ENCODE peak calls at places on chromosomes 5 and 9, in eight cellular contexts. I is esophagus muscularis mucosa; L is WERI-Rb-1; J is heart left ventricle; V is CD8-positive, alpha-beta T cell; G is left ventricle myocardium inferior; X is astrocyte; W is uterus. Y is an unnamed sample. For H3K27me3, the result is how much of the 10 kb centered on the place peaks cover.

GRCh38 chr5:124868661-124869060 is 122.2 kb upstream of the ZNF608 start:
- DNase-seq in I (no peak), L (no peak), J (no peak), V (no peak), G (no peak), X (peak), W (no peak), Y (no peak)

GRCh38 chr9:126108240-126108639 is 218.4 kb upstream of the MVB12B start:
- DNase-seq in I (no peak), L (no peak), J (no peak), V (no peak), G (no peak), X (peak), W (no peak), Y (no peak)

GRCh38 chr9:101176384-101176783 is 147.9 kb downstream of the PLPPR1 start:
- DNase-seq in I (no peak), L (no peak), J (no peak), V (no peak), G (no peak), X (no peak), W (no peak), Y (no peak)

GRCh38 chr5:173791878-173792277 is 96.3 kb upstream of the CPEB4 start:
- DNase-seq in I (no peak), L (no peak), J (no peak), V (no peak), G (no peak), X (no peak), W (no peak), Y (no peak)

GRCh38 chr5:113487779-113488644 is at the start of gene MCC:
- DNase-seq in I (no peak), L (peak), J (peak), V (no peak), G (peak), X (peak), W (peak), Y (peak)

GRCh38 chr5:13567819-13568218 is 376.7 kb downstream of the DNAH5 start:
- DNase-seq in I (no peak), L (no peak), J (no peak), V (no peak), G (no peak), X (peak), W (no peak), Y (no peak)

GRCh38 chr5:126847318-126848221 is 70.6 kb downstream of the LMNB1 start:
- DNase-seq in I (peak), L (peak), J (no peak), V (no peak), G (no peak), X (no peak), W (no peak), Y (no peak)

GRCh38 chr5:105907016-105907415 is 1763.7 kb downstream of the EFNA5 start:
- DNase-seq in I (no peak), L (no peak), J (no peak), V (no peak), G (no peak), X (no peak), W (no peak), Y (no peak)

GRCh38 chr9:21110708-21111576 is 30.7 kb downstream of the IFNW1 start:
- DNase-seq in I (no peak), L (peak), J (no peak), V (no peak), G (no peak), X (peak), W (no peak), Y (no peak)

GRCh38 chr5:115594343-115595047 is 7.8 kb downstream of the TICAM2 start:
- DNase-seq in I (no peak), L (no peak), J (no peak), V (no peak), G (no peak), X (no peak), W (no peak), Y (no peak)

GRCh38 chr5:140664018-140664352 is 719 bp upstream of the WDR55 start:
- DNase-seq in I (no peak), L (no peak), J (no peak), V (no peak), G (no peak), X (no peak), W (no peak), Y (no peak)

GRCh38 chr5:25573691-25574090 is 928.9 kb upstream of the CDH10 start:
- DNase-seq in I (no peak), L (no peak), J (no peak), V (no peak), G (no peak), X (no peak), W (no peak), Y (no peak)

GRCh38 chr5:149550267-149550582 is 1.0 kb downstream of the CSNK1A1 start:
- DNase-seq in I (no peak), L (no peak), J (no peak), V (no peak), G (no peak), X (peak), W (no peak), Y (no peak)

GRCh38 chr5:65059681-65060598 is 291.2 kb downstream of the CWC27 start:
- DNase-seq in I (peak), L (no peak), J (no peak), V (no peak), G (no peak), X (peak), W (no peak), Y (no peak)

GRCh38 chr9:95381243-95381642 is 63.7 kb upstream of the FANCC start:
- DNase-seq in I (no peak), L (no peak), J (no peak), V (no peak), G (no peak), X (peak), W (no peak), Y (no peak)

GRCh38 chr5:9835121-9835770 is 205.1 kb upstream of the TAS2R1 start:
- DNase-seq in I (peak), L (peak), J (no peak), V (no peak), G (no peak), X (no peak), W (no peak), Y (no peak)

GRCh38 chr5:124932791-124933600 is 186.6 kb upstream of the ZNF608 start:
- DNase-seq in I (no peak), L (no peak), J (no peak), V (no peak), G (peak), X (peak), W (peak), Y (no peak)

GRCh38 chr9:105144076-105144475 is 100.4 kb upstream of the SLC44A1 start:
- DNase-seq in I (no peak), L (no peak), J (no peak), V (no peak), G (no peak), X (no peak), W (no peak), Y (no peak)

GRCh38 chr5:157484768-157485167 is 24.8 kb downstream of the NIPAL4 start:
- DNase-seq in I (no peak), L (no peak), J (peak), V (no peak), G (peak), X (no peak), W (no peak), Y (peak)

GRCh38 chr5:67350600-67351315 is 154.2 kb upstream of the CD180 start:
- DNase-seq in I (no peak), L (no peak), J (no peak), V (no peak), G (no peak), X (no peak), W (no peak), Y (no peak)

GRCh38 chr5:35067985-35068384 is 20.2 kb upstream of the AGXT2 start:
- DNase-seq in I (no peak), L (no peak), J (no peak), V (no peak), G (no peak), X (peak), W (no peak), Y (no peak)

GRCh38 chr5:1788828-1789227 is 10.8 kb downstream of the MRPL36 start:
- DNase-seq in I (no peak), L (no peak), J (no peak), V (no peak), G (no peak), X (no peak), W (no peak), Y (no peak)

GRCh38 chr9:117416856-117417255 is 2.0 kb upstream of the ASTN2 start:
- DNase-seq in I (no peak), L (no peak), J (no peak), V (no peak), G (no peak), X (no peak), W (no peak), Y (no peak)

GRCh38 chr5:65654713-65655112 is 29.9 kb downstream of the SHLD3 start:
- DNase-seq in I (no peak), L (no peak), J (no peak), V (no peak), G (no peak), X (no peak), W (no peak), Y (no peak)

GRCh38 chr5:21654-22233 is 70.2 kb upstream of the PLEKHG4B start:
- DNase-seq in I (no peak), L (no peak), J (no peak), V (no peak), G (no peak), X (no peak), W (no peak), Y (no peak)

GRCh38 chr9:90965911-90966290 is 164.3 kb downstream of the SYK start:
- DNase-seq in I (no peak), L (no peak), J (no peak), V (no peak), G (no peak), X (no peak), W (no peak), Y (no peak)

GRCh38 chr5:113215401-113216060 is 219.3 kb downstream of the TSSK1B start:
- DNase-seq in I (peak), L (peak), J (no peak), V (no peak), G (no peak), X (peak), W (no peak), Y (no peak)

GRCh38 chr5:158977642-158978041 is 122.1 kb downstream of the EBF1 start:
- DNase-seq in I (no peak), L (no peak), J (no peak), V (no peak), G (no peak), X (no peak), W (no peak), Y (no peak)

GRCh38 chr9:7879551-7880245 is 80.1 kb upstream of the DMAC1 start:
- DNase-seq in I (no peak), L (peak), J (no peak), V (peak), G (no peak), X (no peak), W (no peak), Y (no peak)

GRCh38 chr9:137198051-137198747 is 2.3 kb downstream of the TPRN start:
- DNase-seq in I (no peak), L (no peak), J (no peak), V (no peak), G (no peak), X (no peak), W (no peak), Y (peak)

GRCh38 chr5:65100846-65101678 is 332.3 kb downstream of the CWC27 start:
- DNase-seq in I (no peak), L (peak), J (peak), V (peak), G (peak), X (peak), W (peak), Y (peak)

GRCh38 chr9:84151236-84151635 is 170.6 kb downstream of the RMI1 start:
- DNase-seq in I (no peak), L (no peak), J (no peak), V (no peak), G (no peak), X (no peak), W (no peak), Y (no peak)

GRCh38 chr9:130408669-130409068 is 36.1 kb upstream of the ASS1 start:
- DNase-seq in I (no peak), L (no peak), J (no peak), V (no peak), G (no peak), X (no peak), W (no peak), Y (no peak)
- TF ChIP-seq CTCF in I (no peak), L (peak), J (no peak), V (no peak), G (no peak), X (no peak), W (no peak), Y (no peak)

GRCh38 chr5:109407913-109408312 is 1.9 kb downstream of the PJA2 start:
- DNase-seq in I (no peak), L (no peak), J (no peak), V (no peak), G (no peak), X (no peak), W (no peak), Y (no peak)
- H3K27ac ChIP-seq in I (peak), L (no peak), J (peak), V (peak), G (peak), X (peak), W (peak), Y (no peak)

GRCh38 chr9:37029776-37030590 is 4.1 kb downstream of the PAX5 start:
- DNase-seq in I (no peak), L (no peak), J (no peak), V (no peak), G (no peak), X (no peak), W (no peak), Y (no peak)
- H3K27me3 ChIP-seq in I (half or more), L (under half), J (half or more), V (half or more), G (half or more), X (half or more), W (under half), Y (half or more)

GRCh38 chr5:138353550-138353893 is 1.0 kb downstream of the KDM3B start:
- DNase-seq in I (no peak), L (no peak), J (no peak), V (no peak), G (no peak), X (peak), W (no peak), Y (no peak)

GRCh38 chr5:138352071-138352721 is at the start of gene KDM3B:
- DNase-seq in I (no peak), L (peak), J (peak), V (peak), G (peak), X (peak), W (peak), Y (peak)

GRCh38 chr5:138352722-138353549 is 451 bp downstream of the KDM3B start:
- DNase-seq in I (no peak), L (peak), J (peak), V (peak), G (peak), X (peak), W (peak), Y (peak)

GRCh38 chr5:138354387-138354786 is 1.9 kb downstream of the KDM3B start:
- DNase-seq in I (no peak), L (no peak), J (no peak), V (no peak), G (no peak), X (no peak), W (no peak), Y (no peak)

GRCh38 chr5:138354926-138355378 is 2.5 kb downstream of the KDM3B start:
- DNase-seq in I (no peak), L (no peak), J (no peak), V (peak), G (no peak), X (peak), W (no peak), Y (no peak)
- TF ChIP-seq CTCF in I (no peak), L (no peak), J (no peak), V (no peak), G (no peak), X (peak), W (no peak), Y (no peak)

Y was measured in lower lobe of right lung.